ENCODE peak calls at places on chromosomes 3 and 15, in ten cellular contexts. One of them, this sample, is unnamed.

GRCh38 chr3:152243301-152243711 is 25.4 kb upstream of the MBNL1 start:
- DNase-seq in tibial nerve: no peak
- DNase-seq in ovary: no peak
- DNase-seq in sigmoid colon: no peak
- DNase-seq in adrenal gland: no peak
- DNase-seq in transverse colon: no peak
- DNase-seq in stomach: no peak
- DNase-seq in heart left ventricle: no peak
- DNase-seq in IMR-90: no peak
- DNase-seq in prostate gland: no peak
- DNase-seq in this sample: no peak

GRCh38 chr3:142602630-142603339 is 6.6 kb downstream of the PLS1 start:
- DNase-seq in tibial nerve: no peak
- DNase-seq in ovary: no peak
- DNase-seq in sigmoid colon: no peak
- DNase-seq in adrenal gland: no peak
- DNase-seq in transverse colon: peak; percentile 46
- DNase-seq in stomach: no peak
- DNase-seq in heart left ventricle: no peak
- DNase-seq in IMR-90: no peak
- DNase-seq in prostate gland: no peak
- DNase-seq in this sample: no peak

GRCh38 chr3:27487383-27487782 is 3.2 kb upstream of the SLC4A7 start:
- DNase-seq in tibial nerve: no peak
- DNase-seq in ovary: no peak
- DNase-seq in sigmoid colon: no peak
- DNase-seq in adrenal gland: no peak
- DNase-seq in transverse colon: no peak
- DNase-seq in stomach: no peak
- DNase-seq in heart left ventricle: no peak
- DNase-seq in IMR-90: peak; percentile 59
- DNase-seq in prostate gland: no peak
- DNase-seq in this sample: no peak

GRCh38 chr3:72183489-72183888 is 398.5 kb upstream of the PROK2 start:
- DNase-seq in tibial nerve: no peak
- DNase-seq in ovary: no peak
- DNase-seq in sigmoid colon: no peak
- DNase-seq in adrenal gland: no peak
- DNase-seq in transverse colon: no peak
- DNase-seq in stomach: no peak
- DNase-seq in heart left ventricle: no peak
- DNase-seq in IMR-90: no peak
- DNase-seq in prostate gland: no peak
- DNase-seq in this sample: no peak

GRCh38 chr3:144294659-144295538 is 323.3 kb downstream of the DIPK2A start:
- DNase-seq in tibial nerve: no peak
- DNase-seq in ovary: no peak
- DNase-seq in sigmoid colon: no peak
- DNase-seq in adrenal gland: no peak
- DNase-seq in transverse colon: no peak
- DNase-seq in stomach: no peak
- DNase-seq in heart left ventricle: no peak
- DNase-seq in IMR-90: no peak
- DNase-seq in prostate gland: no peak
- DNase-seq in this sample: no peak

GRCh38 chr3:50274371-50275104 is 4.3 kb upstream of the LSMEM2 start:
- DNase-seq in tibial nerve: peak; percentile 66
- DNase-seq in ovary: peak; percentile 60
- DNase-seq in sigmoid colon: peak; percentile 80
- DNase-seq in adrenal gland: peak; percentile 75
- DNase-seq in transverse colon: peak; percentile 84
- DNase-seq in stomach: peak; percentile 83
- DNase-seq in heart left ventricle: no peak
- DNase-seq in IMR-90: peak; percentile 57
- DNase-seq in prostate gland: no peak
- DNase-seq in this sample: no peak

GRCh38 chr3:141367038-141367730 is 1.1 kb upstream of the ZBTB38 start:
- DNase-seq in tibial nerve: no peak
- DNase-seq in ovary: no peak
- DNase-seq in sigmoid colon: peak; percentile 77
- DNase-seq in adrenal gland: no peak
- DNase-seq in transverse colon: no peak
- DNase-seq in stomach: no peak
- DNase-seq in heart left ventricle: no peak
- DNase-seq in IMR-90: peak; percentile 100
- DNase-seq in prostate gland: no peak
- DNase-seq in this sample: no peak

GRCh38 chr15:56468271-56468912 is 3.5 kb upstream of the MNS1 start:
- DNase-seq in tibial nerve: no peak
- DNase-seq in ovary: no peak
- DNase-seq in sigmoid colon: no peak
- DNase-seq in adrenal gland: no peak
- DNase-seq in transverse colon: no peak
- DNase-seq in stomach: no peak
- DNase-seq in heart left ventricle: no peak
- DNase-seq in IMR-90: peak; percentile 9
- DNase-seq in prostate gland: no peak
- DNase-seq in this sample: no peak

GRCh38 chr15:93025625-93025982 is 63.4 kb downstream of the RGMA start:
- DNase-seq in tibial nerve: no peak
- DNase-seq in ovary: no peak
- DNase-seq in sigmoid colon: no peak
- DNase-seq in adrenal gland: no peak
- DNase-seq in transverse colon: no peak
- DNase-seq in stomach: no peak
- DNase-seq in heart left ventricle: no peak
- DNase-seq in IMR-90: no peak
- DNase-seq in prostate gland: no peak
- DNase-seq in this sample: no peak

GRCh38 chr15:93024293-93024692 is 64.7 kb downstream of the RGMA start:
- DNase-seq in tibial nerve: no peak
- DNase-seq in ovary: no peak
- DNase-seq in sigmoid colon: no peak
- DNase-seq in adrenal gland: no peak
- DNase-seq in transverse colon: no peak
- DNase-seq in stomach: no peak
- DNase-seq in heart left ventricle: no peak
- DNase-seq in IMR-90: no peak
- DNase-seq in prostate gland: no peak
- DNase-seq in this sample: no peak

GRCh38 chr15:93027413-93027812 is 61.6 kb downstream of the RGMA start:
- DNase-seq in tibial nerve: no peak
- DNase-seq in ovary: no peak
- DNase-seq in sigmoid colon: peak; percentile 74
- DNase-seq in adrenal gland: no peak
- DNase-seq in transverse colon: no peak
- DNase-seq in stomach: no peak
- DNase-seq in heart left ventricle: no peak
- DNase-seq in IMR-90: no peak
- DNase-seq in prostate gland: no peak
- DNase-seq in this sample: no peak

GRCh38 chr15:93026359-93026758 is 62.7 kb downstream of the RGMA start:
- DNase-seq in tibial nerve: no peak
- DNase-seq in ovary: no peak
- DNase-seq in sigmoid colon: no peak
- DNase-seq in adrenal gland: no peak
- DNase-seq in transverse colon: no peak
- DNase-seq in stomach: no peak
- DNase-seq in heart left ventricle: no peak
- DNase-seq in IMR-90: no peak
- DNase-seq in prostate gland: no peak
- DNase-seq in this sample: no peak

DNA sequence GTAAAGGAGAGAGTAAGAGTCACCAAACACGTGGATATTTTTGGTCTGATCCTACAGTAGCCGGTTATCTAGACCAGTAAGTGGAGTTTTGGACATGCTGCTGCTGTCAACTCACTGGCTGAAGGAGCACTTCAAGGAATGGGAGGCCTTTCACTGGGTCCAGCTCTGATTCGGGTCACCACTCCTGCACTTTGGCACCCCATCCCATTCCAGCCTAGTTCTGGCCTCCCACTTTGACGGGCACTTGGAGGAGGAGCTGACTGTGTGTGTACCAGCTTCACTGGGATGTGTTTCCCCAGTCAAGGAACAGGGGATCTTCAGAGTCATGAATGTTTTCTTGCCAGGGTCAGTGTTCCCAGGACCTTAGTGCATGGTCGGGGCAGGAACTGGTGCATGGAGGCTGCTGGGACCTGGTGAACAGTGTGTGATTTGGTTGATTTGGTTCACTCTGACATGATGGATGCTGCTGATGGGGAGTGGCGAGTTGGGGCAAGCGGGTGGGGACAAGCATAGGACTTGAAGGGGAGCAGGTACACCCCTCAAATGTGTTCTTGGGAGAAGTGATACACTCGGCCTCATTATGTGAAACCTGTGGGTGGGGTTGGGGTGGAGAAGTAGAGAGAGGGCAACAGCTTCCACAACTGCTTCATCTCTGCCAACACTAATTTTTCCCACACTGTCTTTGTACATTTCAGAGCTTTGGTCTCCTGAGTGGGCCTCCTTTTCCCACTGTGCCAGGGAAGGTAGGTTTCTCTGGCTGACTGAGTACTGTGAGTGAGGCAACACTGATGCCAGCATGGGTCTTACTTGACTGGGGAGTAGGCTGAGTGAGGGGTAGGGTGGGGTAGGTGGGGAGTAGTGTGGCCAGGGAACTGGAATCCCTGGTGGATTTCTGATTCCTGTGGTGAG is 64.0 kb downstream of the RGMA start:
- DNase-seq in tibial nerve: no peak
- DNase-seq in ovary: no peak
- DNase-seq in sigmoid colon: no peak
- DNase-seq in adrenal gland: no peak
- DNase-seq in transverse colon: no peak
- DNase-seq in stomach: no peak
- DNase-seq in heart left ventricle: no peak
- DNase-seq in IMR-90: no peak
- DNase-seq in prostate gland: no peak
- DNase-seq in this sample: no peak
- H3K36me3 ChIP-seq in tibial nerve: no peaks in the 10 kb centered on the region
- H3K36me3 ChIP-seq in ovary: no peaks in the 10 kb centered on the region
- H3K36me3 ChIP-seq in sigmoid colon: peaks cover 19% of the 10 kb centered on the region
- H3K36me3 ChIP-seq in adrenal gland: no peaks in the 10 kb centered on the region
- H3K36me3 ChIP-seq in transverse colon: peaks cover 6% of the 10 kb centered on the region
- H3K36me3 ChIP-seq in stomach: peaks cover 60% of the 10 kb centered on the region
- H3K36me3 ChIP-seq in heart left ventricle: no peaks in the 10 kb centered on the region
- H3K36me3 ChIP-seq in IMR-90: peaks cover 56% of the 10 kb centered on the region
- H3K36me3 ChIP-seq in prostate gland: peaks cover 9% of the 10 kb centered on the region
- H3K36me3 ChIP-seq in this sample: peaks cover 38% of the 10 kb centered on the region

DNA sequence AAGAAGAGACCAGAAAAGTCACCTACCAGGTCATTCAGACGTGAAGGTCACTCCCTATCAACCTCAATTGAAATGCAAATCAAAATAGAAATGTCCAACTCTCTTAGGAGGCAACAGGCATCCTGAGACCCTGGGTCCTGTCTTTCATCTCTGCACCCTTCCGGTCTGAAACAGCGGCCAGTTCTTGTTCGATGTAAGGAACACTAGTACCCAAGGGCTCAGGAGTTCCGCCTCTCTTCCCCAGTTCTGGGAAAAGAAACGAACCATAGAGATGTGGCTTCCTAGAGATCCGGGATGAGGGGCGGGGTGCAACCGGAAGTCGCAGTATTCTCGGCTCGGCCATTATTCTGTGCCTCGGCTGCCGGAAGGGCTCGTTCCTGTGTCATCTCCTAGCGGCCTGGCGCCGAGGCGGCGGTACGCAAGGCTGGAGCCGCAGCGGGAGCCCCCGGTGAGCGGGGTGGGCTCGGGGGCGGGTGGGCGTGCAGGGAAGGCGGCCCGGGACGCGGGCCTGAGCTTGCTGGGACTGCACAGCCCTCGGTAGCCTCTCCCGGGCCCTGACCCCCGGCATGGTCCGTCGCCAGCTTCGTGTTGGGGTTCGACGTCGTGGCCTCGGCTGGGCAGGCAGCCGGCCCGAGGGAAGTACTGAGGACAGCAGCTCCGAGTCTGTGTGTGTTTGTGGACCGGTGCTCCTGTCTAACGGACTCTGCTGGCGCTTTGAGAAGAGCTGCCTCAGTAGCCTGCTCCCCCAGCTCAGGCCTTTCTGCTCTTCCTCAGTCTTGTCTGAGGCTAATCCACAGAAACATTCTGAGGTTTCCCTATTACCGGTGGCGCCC is at the start of gene ZNF197:
- DNase-seq in tibial nerve: peak; percentile 80
- DNase-seq in ovary: peak; percentile 77
- DNase-seq in sigmoid colon: peak; percentile 93
- DNase-seq in adrenal gland: peak; percentile 84
- DNase-seq in transverse colon: peak; percentile 87
- DNase-seq in stomach: peak; percentile 82
- DNase-seq in heart left ventricle: peak; percentile 92
- DNase-seq in IMR-90: peak; percentile 90
- DNase-seq in prostate gland: peak; percentile 71
- DNase-seq in this sample: no peak
- TF ChIP-seq POLR2A in tibial nerve: no peak
- TF ChIP-seq POLR2A in ovary: no peak
- TF ChIP-seq POLR2A in sigmoid colon: no peak
- TF ChIP-seq POLR2A in adrenal gland: peak; percentile 64
- TF ChIP-seq POLR2A in transverse colon: peak; percentile 52
- TF ChIP-seq POLR2A in stomach: no peak
- TF ChIP-seq POLR2A in heart left ventricle: no peak
- TF ChIP-seq POLR2A in IMR-90: peak; percentile 44
- TF ChIP-seq POLR2A in prostate gland: no peak
- TF ChIP-seq POLR2A in this sample: no peak

GRCh38 chr3:67529915-67530314 is 124.5 kb downstream of the SUCLG2 start:
- DNase-seq in tibial nerve: no peak
- DNase-seq in ovary: no peak
- DNase-seq in sigmoid colon: no peak
- DNase-seq in adrenal gland: no peak
- DNase-seq in transverse colon: no peak
- DNase-seq in stomach: no peak
- DNase-seq in heart left ventricle: no peak
- DNase-seq in IMR-90: peak; percentile 40
- DNase-seq in prostate gland: no peak
- DNase-seq in this sample: no peak

GRCh38 chr3:67531149-67532101 is 123.0 kb downstream of the SUCLG2 start:
- DNase-seq in tibial nerve: no peak
- DNase-seq in ovary: no peak
- DNase-seq in sigmoid colon: no peak
- DNase-seq in adrenal gland: no peak
- DNase-seq in transverse colon: no peak
- DNase-seq in stomach: no peak
- DNase-seq in heart left ventricle: no peak
- DNase-seq in IMR-90: no peak
- DNase-seq in prostate gland: no peak
- DNase-seq in this sample: no peak

GRCh38 chr3:67540198-67540894 is 114.1 kb downstream of the SUCLG2 start:
- DNase-seq in tibial nerve: no peak
- DNase-seq in ovary: no peak
- DNase-seq in sigmoid colon: no peak
- DNase-seq in adrenal gland: no peak
- DNase-seq in transverse colon: no peak
- DNase-seq in stomach: no peak
- DNase-seq in heart left ventricle: no peak
- DNase-seq in IMR-90: no peak
- DNase-seq in prostate gland: no peak
- DNase-seq in this sample: no peak

GRCh38 chr3:67529337-67529736 is 125.1 kb downstream of the SUCLG2 start:
- DNase-seq in tibial nerve: no peak
- DNase-seq in ovary: no peak
- DNase-seq in sigmoid colon: no peak
- DNase-seq in adrenal gland: no peak
- DNase-seq in transverse colon: no peak
- DNase-seq in stomach: no peak
- DNase-seq in heart left ventricle: no peak
- DNase-seq in IMR-90: no peak
- DNase-seq in prostate gland: no peak
- DNase-seq in this sample: no peak

DNA sequence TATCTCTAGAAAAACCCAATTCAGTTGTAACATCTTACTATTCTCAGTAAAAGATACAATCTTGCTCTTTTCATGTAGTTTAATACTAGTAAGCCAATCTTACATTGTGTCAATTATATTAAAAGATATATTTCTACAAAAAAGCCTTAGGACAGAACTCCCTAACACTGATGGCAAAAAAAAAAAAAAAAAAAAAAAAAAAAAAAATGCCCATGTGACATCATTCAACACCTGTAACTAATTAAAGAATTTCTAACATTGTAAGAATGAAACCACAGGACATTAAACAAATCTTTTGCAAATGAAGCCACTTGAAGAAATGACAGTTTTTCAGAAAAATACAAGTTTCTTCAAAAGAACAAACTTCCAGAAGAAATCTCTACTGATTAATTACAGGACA is 119.8 kb downstream of the SUCLG2 start:
- DNase-seq in tibial nerve: no peak
- DNase-seq in ovary: no peak
- DNase-seq in sigmoid colon: no peak
- DNase-seq in adrenal gland: no peak
- DNase-seq in transverse colon: no peak
- DNase-seq in stomach: no peak
- DNase-seq in heart left ventricle: no peak
- DNase-seq in IMR-90: no peak
- DNase-seq in prostate gland: no peak
- DNase-seq in this sample: no peak
- H3K4me1 ChIP-seq in tibial nerve: no peaks in the 10 kb centered on the region
- H3K4me1 ChIP-seq in ovary: peaks cover 2% of the 10 kb centered on the region
- H3K4me1 ChIP-seq in sigmoid colon: peaks cover 9% of the 10 kb centered on the region
- H3K4me1 ChIP-seq in adrenal gland: no peaks in the 10 kb centered on the region
- H3K4me1 ChIP-seq in transverse colon: peaks cover 3% of the 10 kb centered on the region
- H3K4me1 ChIP-seq in stomach: no peaks in the 10 kb centered on the region
- H3K4me1 ChIP-seq in heart left ventricle: no peaks in the 10 kb centered on the region
- H3K4me1 ChIP-seq in IMR-90: peaks cover 7% of the 10 kb centered on the region
- H3K4me1 ChIP-seq in prostate gland: no peaks in the 10 kb centered on the region
- H3K4me1 ChIP-seq in this sample: no peaks in the 10 kb centered on the region

GRCh38 chr15:73586006-73586654 is 47.1 kb downstream of the NPTN start:
- DNase-seq in tibial nerve: no peak
- DNase-seq in ovary: no peak
- DNase-seq in sigmoid colon: no peak
- DNase-seq in adrenal gland: no peak
- DNase-seq in transverse colon: no peak
- DNase-seq in stomach: no peak
- DNase-seq in heart left ventricle: no peak
- DNase-seq in IMR-90: no peak
- DNase-seq in prostate gland: no peak
- DNase-seq in this sample: no peak

GRCh38 chr15:73582961-73583360 is 50.2 kb downstream of the NPTN start:
- DNase-seq in tibial nerve: no peak
- DNase-seq in ovary: no peak
- DNase-seq in sigmoid colon: no peak
- DNase-seq in adrenal gland: no peak
- DNase-seq in transverse colon: no peak
- DNase-seq in stomach: no peak
- DNase-seq in heart left ventricle: no peak
- DNase-seq in IMR-90: no peak
- DNase-seq in prostate gland: no peak
- DNase-seq in this sample: no peak

GRCh38 chr15:73578036-73578435 is 55.2 kb downstream of the NPTN start:
- DNase-seq in tibial nerve: no peak
- DNase-seq in ovary: no peak
- DNase-seq in sigmoid colon: no peak
- DNase-seq in adrenal gland: no peak
- DNase-seq in transverse colon: peak; percentile 46
- DNase-seq in stomach: no peak
- DNase-seq in heart left ventricle: no peak
- DNase-seq in IMR-90: no peak
- DNase-seq in prostate gland: no peak
- DNase-seq in this sample: no peak

GRCh38 chr15:73584699-73585420 is 48.3 kb downstream of the NPTN start:
- DNase-seq in tibial nerve: no peak
- DNase-seq in ovary: no peak
- DNase-seq in sigmoid colon: no peak
- DNase-seq in adrenal gland: no peak
- DNase-seq in transverse colon: no peak
- DNase-seq in stomach: no peak
- DNase-seq in heart left ventricle: no peak
- DNase-seq in IMR-90: no peak
- DNase-seq in prostate gland: no peak
- DNase-seq in this sample: no peak

GRCh38 chr15:73583568-73583967 is 49.6 kb downstream of the NPTN start:
- DNase-seq in tibial nerve: no peak
- DNase-seq in ovary: no peak
- DNase-seq in sigmoid colon: no peak
- DNase-seq in adrenal gland: no peak
- DNase-seq in transverse colon: no peak
- DNase-seq in stomach: no peak
- DNase-seq in heart left ventricle: no peak
- DNase-seq in IMR-90: no peak
- DNase-seq in prostate gland: no peak
- DNase-seq in this sample: no peak
- H3K36me3 ChIP-seq in tibial nerve: no peaks in the 10 kb centered on the region
- H3K36me3 ChIP-seq in ovary: no peaks in the 10 kb centered on the region
- H3K36me3 ChIP-seq in sigmoid colon: peaks cover 21% of the 10 kb centered on the region
- H3K36me3 ChIP-seq in adrenal gland: no peaks in the 10 kb centered on the region
- H3K36me3 ChIP-seq in transverse colon: no peaks in the 10 kb centered on the region
- H3K36me3 ChIP-seq in stomach: peaks cover 32% of the 10 kb centered on the region
- H3K36me3 ChIP-seq in heart left ventricle: no peaks in the 10 kb centered on the region
- H3K36me3 ChIP-seq in IMR-90: peaks cover 30% of the 10 kb centered on the region
- H3K36me3 ChIP-seq in prostate gland: no peaks in the 10 kb centered on the region
- H3K36me3 ChIP-seq in this sample: peaks cover 12% of the 10 kb centered on the region